ENCODE peak calls at places on chromosomes 16 and 17, in ten cellular contexts. P is WTC11, T is mammary epithelial cell, X is HL-60, W is body of pancreas, L is lung, O is BE2C, C is heart right ventricle, I is GM06990, M is left ventricle myocardium inferior. V is an unnamed sample.

GRCh38 chr17:32626371-32626770 is 139.6 kb downstream of the CDK5R1 start:
- DNase-seq in M (no peak), C (no peak), X (no peak), O (no peak), L (no peak), W (no peak), I (no peak), T (no peak), P (no peak), V (no peak)

GRCh38 chr17:82083533-82084359 is 14.3 kb downstream of the FASN start:
- DNase-seq in W (no peak), L (no peak), I (no peak), X (no peak), O (no peak), C (no peak), M (no peak), P (no peak), T (no peak), V (no peak)

GRCh38 chr17:65092262-65092661 is 35.7 kb upstream of the GNA13 start:
- DNase-seq in T (no peak), I (no peak), X (no peak), M (no peak), C (no peak), W (no peak), P (no peak), L (no peak), O (no peak), V (no peak)

GRCh38 chr17:81902023-81902652 is at the start of gene NPB:
- DNase-seq in T (no peak), I (no peak), L (no peak), O (peak; percentile 70), M (no peak), C (peak; percentile 5), P (peak; percentile 42), X (no peak), W (no peak), V (no peak)

GRCh38 chr17:34361478-34362061 is 1.5 kb downstream of the CCL1 start:
- DNase-seq in P (peak; percentile 97), C (peak; percentile 90), M (peak; percentile 89), T (peak; percentile 57), I (peak; percentile 51), O (peak; percentile 86), X (peak; percentile 92), W (peak; percentile 89), L (peak; percentile 91), V (peak; percentile 89)

GRCh38 chr16:75236232-75236631 is 15.2 kb downstream of the BCAR1 start:
- DNase-seq in W (no peak), O (no peak), C (no peak), M (no peak), X (no peak), T (no peak), P (no peak), L (no peak), I (no peak), V (no peak)

GRCh38 chr17:58324409-58325288 is 3.9 kb downstream of the TSPOAP1 start:
- DNase-seq in O (peak; percentile 71), P (peak; percentile 61), X (no peak), I (peak; percentile 61), T (no peak), M (no peak), C (no peak), W (peak; percentile 68), L (no peak), V (no peak)

GRCh38 chr16:87874639-87875472 is 5.5 kb upstream of the SLC7A5 start:
- DNase-seq in I (no peak), M (no peak), P (peak; percentile 55), X (no peak), O (no peak), L (no peak), W (no peak), C (no peak), T (no peak), V (no peak)

GRCh38 chr16:16189842-16190241 is 33.5 kb downstream of the ABCC6 start:
- DNase-seq in O (no peak), P (no peak), M (no peak), T (no peak), C (no peak), X (no peak), W (no peak), L (no peak), I (no peak), V (no peak)

GRCh38 chr17:18143044-18143936 is 34.7 kb downstream of the MYO15A start:
- DNase-seq in O (peak; percentile 20), M (no peak), T (no peak), P (peak; percentile 63), I (no peak), L (peak; percentile 39), C (no peak), W (no peak), X (no peak), V (no peak)

GRCh38 chr17:82490512-82491195 is 28.9 kb upstream of the FOXK2 start:
- DNase-seq in X (no peak), M (no peak), W (no peak), T (no peak), I (peak; percentile 39), P (no peak), L (no peak), O (no peak), C (no peak), V (no peak)

GRCh38 chr17:57924677-57925076 is 30.5 kb downstream of the CUEDC1 start:
- DNase-seq in T (no peak), O (no peak), I (no peak), M (no peak), P (no peak), W (no peak), X (no peak), L (no peak), C (peak; percentile 58), V (no peak)

GRCh38 chr17:76737676-76738467 is at the start of gene MFSD11:
- DNase-seq in L (peak; percentile 91), P (peak; percentile 93), I (peak; percentile 99), M (peak; percentile 91), O (peak; percentile 97), X (peak; percentile 91), T (peak; percentile 94), C (peak; percentile 92), W (peak; percentile 90), V (peak; percentile 88)
- TF ChIP-seq CTCF in L (no peak), P (no peak), I (no peak), M (no peak), O (no peak), X (no peak), T (no peak), C (no peak), W (no peak), V (no peak)

GRCh38 chr16:89452241-89452640 is 38.1 kb downstream of the ANKRD11 start:
- DNase-seq in X (no peak), P (no peak), C (no peak), W (no peak), O (no peak), I (no peak), T (no peak), M (no peak), L (no peak), V (no peak)

GRCh38 chr16:89455692-89456091 is 34.7 kb downstream of the ANKRD11 start:
- DNase-seq in C (no peak), M (no peak), W (no peak), I (no peak), L (no peak), X (no peak), P (no peak), T (no peak), O (no peak), V (no peak)

GRCh38 chr16:89455178-89455577 is 35.2 kb downstream of the ANKRD11 start:
- DNase-seq in O (no peak), I (no peak), X (no peak), W (no peak), C (no peak), M (no peak), P (no peak), L (no peak), T (no peak), V (no peak)

GRCh38 chr16:89452925-89453324 is 37.4 kb downstream of the ANKRD11 start:
- DNase-seq in O (no peak), L (no peak), W (no peak), M (no peak), P (no peak), I (no peak), C (no peak), T (no peak), X (no peak), V (no peak)

DNA sequence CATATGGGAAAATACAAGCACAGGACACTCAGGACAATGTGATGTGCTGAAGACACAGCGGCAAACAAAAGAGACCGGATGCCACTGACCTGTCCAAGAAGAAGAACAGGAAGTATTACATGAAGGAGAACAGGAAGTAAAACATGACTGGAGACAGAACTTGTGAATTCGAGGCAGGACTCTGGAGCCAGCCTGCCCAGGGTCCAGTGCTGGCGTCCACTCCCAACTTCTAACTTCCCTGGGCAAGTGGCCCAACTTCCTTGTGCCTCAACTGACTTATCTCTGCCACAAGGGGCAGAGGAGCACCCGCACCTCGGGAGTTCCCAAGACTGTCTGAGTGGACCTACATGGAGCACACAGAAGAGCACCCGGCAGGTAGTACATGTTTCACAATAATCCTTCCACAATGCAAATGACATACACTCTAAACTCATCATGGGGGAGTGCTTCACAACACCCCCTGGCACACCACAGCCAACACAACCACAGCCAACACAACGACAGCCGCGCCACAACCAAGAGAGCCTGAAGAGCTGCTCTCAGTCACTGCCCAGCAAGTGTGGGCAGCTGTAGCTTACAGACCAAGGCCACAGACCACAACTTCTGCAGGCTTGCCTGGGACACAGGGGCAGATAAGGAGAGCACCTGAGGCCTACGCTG is 36.6 kb downstream of the ANKRD11 start:
- DNase-seq in L (no peak), C (no peak), X (no peak), W (peak; percentile 41), M (peak; percentile 35), T (no peak), I (no peak), P (no peak), O (no peak), V (peak; percentile 64)
- TF ChIP-seq CTCF in L (no peak), C (peak; percentile 24), X (no peak), W (peak; percentile 35), M (peak; percentile 49), T (peak; percentile 11), I (no peak), P (peak; percentile 22), O (peak; percentile 23), V (peak; percentile 74)

DNA sequence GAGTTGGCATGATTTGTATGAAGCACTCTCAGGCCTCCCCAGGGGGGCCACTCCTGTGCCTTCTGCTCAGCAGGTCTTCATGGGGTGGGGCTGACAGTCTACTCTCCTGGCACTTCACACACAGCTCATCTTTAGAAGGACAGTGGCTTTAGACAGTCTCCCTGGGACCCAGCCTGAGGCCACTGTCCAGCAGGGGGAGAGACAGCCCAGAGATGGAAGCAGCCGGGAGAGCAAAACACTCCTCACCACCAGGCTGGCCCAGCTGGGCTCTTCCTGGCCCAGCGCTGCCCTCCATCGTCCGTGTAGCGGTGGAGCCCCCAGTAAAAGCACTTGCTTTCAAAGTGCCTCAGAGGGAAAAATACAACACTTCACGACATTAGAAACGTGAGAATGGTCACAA is 62.0 kb upstream of the CRHR1 start:
- DNase-seq in M (no peak), T (no peak), L (no peak), W (no peak), O (peak; percentile 57), I (no peak), P (peak; percentile 79), X (no peak), C (no peak), V (no peak)
- TF ChIP-seq CTCF in M (peak; percentile 49), T (no peak), L (no peak), W (peak; percentile 47), O (peak; percentile 72), I (peak; percentile 18), P (no peak), X (no peak), C (no peak), V (no peak)

DNA sequence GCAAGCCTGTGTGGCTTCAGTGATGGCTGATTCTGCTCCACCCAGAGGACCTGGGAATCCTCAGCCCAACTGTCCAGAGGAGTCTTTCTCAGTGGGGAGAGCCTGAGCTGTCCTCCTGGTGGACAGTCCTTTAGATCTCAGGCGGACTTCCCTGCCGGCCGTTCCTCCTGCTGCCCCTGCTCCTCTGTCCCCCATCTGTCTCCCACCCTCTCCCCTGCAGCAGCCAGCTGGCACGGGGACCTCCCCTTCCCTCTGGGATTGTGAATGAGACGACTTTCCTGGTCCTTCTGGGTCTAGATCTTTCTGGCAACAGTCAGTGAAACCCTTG is 279.7 kb downstream of the SEC14L1 start:
- DNase-seq in M (no peak), L (no peak), P (no peak), I (no peak), X (no peak), C (no peak), O (no peak), T (no peak), W (no peak), V (no peak)
- TF ChIP-seq CTCF in M (no peak), L (no peak), P (no peak), I (no peak), X (no peak), C (no peak), O (peak; percentile 3), T (no peak), W (no peak), V (no peak)